ENCODE peak calls at places on chromosome 16, in six cellular contexts. A is fibroblast of villous mesenchyme, V is fibroblast of pulmonary artery, P is brain microvascular endothelial cell, B is neural crest cell, E is NCI-H1417. O is an unnamed sample.

GRCh38 chr16:84660973-84661372 is 12.7 kb downstream of the KLHL36 start:
- DNase-seq in P (no peak), E (no peak), V (peak; percentile 60), A (no peak), B (no peak), O (no peak)

GRCh38 chr16:87017388-87018012 is 299.7 kb downstream of the C16orf95 start:
- DNase-seq in P (peak; percentile 85), E (no peak), V (peak; percentile 83), B (no peak), A (peak; percentile 86), O (no peak)

GRCh38 chr16:5252800-5253199 is 155.2 kb upstream of the EEF2KMT start:
- DNase-seq in B (no peak), E (no peak), A (no peak), P (no peak), V (no peak), O (no peak)

GRCh38 chr16:3274490-3274889 is 8.8 kb upstream of the ZNF263 start:
- DNase-seq in V (no peak), E (no peak), P (no peak), B (no peak), A (peak; percentile 37), O (no peak)

GRCh38 chr16:75011634-75012307 is 12.9 kb downstream of the ZNRF1 start:
- DNase-seq in V (peak; percentile 85), A (peak; percentile 84), E (peak; percentile 13), B (no peak), P (peak; percentile 88), O (peak; percentile 40)

GRCh38 chr16:89918453-89919347 is at the start of gene MC1R:
- DNase-seq in V (peak; percentile 51), E (no peak), A (peak; percentile 54), B (peak; percentile 59), P (peak; percentile 16), O (no peak)

GRCh38 chr16:85625053-85625452 is 11.9 kb downstream of the GSE1 start:
- DNase-seq in V (no peak), B (no peak), A (no peak), E (peak; percentile 72), P (no peak), O (no peak)

GRCh38 chr16:59021751-59022150 is 287.6 kb upstream of the GOT2 start:
- DNase-seq in B (no peak), V (peak; percentile 13), E (no peak), A (peak; percentile 1), P (no peak), O (no peak)

GRCh38 chr16:86300746-86301480 is 209.4 kb upstream of the FOXF1 start:
- DNase-seq in V (no peak), E (no peak), A (peak; percentile 94), B (no peak), P (no peak), O (no peak)

GRCh38 chr16:29641561-29641960 is 21.5 kb upstream of the SPN start:
- DNase-seq in V (no peak), B (no peak), A (peak; percentile 10), E (no peak), P (no peak), O (no peak)

GRCh38 chr16:76856112-76856511 is 334.9 kb upstream of the MON1B start:
- DNase-seq in A (no peak), E (no peak), V (no peak), B (no peak), P (no peak), O (no peak)

GRCh38 chr16:80433617-80434016 is 107.2 kb upstream of the DYNLRB2 start:
- DNase-seq in B (no peak), E (no peak), V (no peak), P (no peak), A (no peak), O (no peak)

GRCh38 chr16:1899641-1900451 is 18.4 kb downstream of the HS3ST6 start:
- DNase-seq in V (no peak), E (peak; percentile 97), B (no peak), P (no peak), A (no peak), O (no peak)

GRCh38 chr16:89133457-89134127 is 38.0 kb upstream of the CDH15 start:
- DNase-seq in A (no peak), B (no peak), V (no peak), E (no peak), P (no peak), O (no peak)

GRCh38 chr16:23155445-23156049 is 6.3 kb upstream of the USP31 start:
- DNase-seq in B (no peak), V (peak; percentile 29), E (no peak), P (no peak), A (peak; percentile 22), O (no peak)

GRCh38 chr16:58225965-58226602 is 28.2 kb upstream of the CSNK2A2 start:
- DNase-seq in V (no peak), B (no peak), P (no peak), E (no peak), A (no peak), O (no peak)

GRCh38 chr16:67084345-67085028 is 25.3 kb upstream of the PHAF1 start:
- DNase-seq in E (no peak), B (no peak), A (peak; percentile 66), V (peak; percentile 26), P (no peak), O (no peak)

GRCh38 chr16:86103320-86103719 is 204.4 kb downstream of the IRF8 start:
- DNase-seq in A (no peak), V (no peak), P (no peak), B (no peak), E (no peak), O (no peak)

GRCh38 chr16:65069090-65069489 is 52.8 kb downstream of the CDH11 start:
- DNase-seq in A (peak; percentile 82), V (peak; percentile 88), P (peak; percentile 63), E (no peak), B (no peak), O (no peak)

GRCh38 chr16:48608452-48608851 is 1.5 kb downstream of the N4BP1 start:
- DNase-seq in V (no peak), E (no peak), B (no peak), P (no peak), A (peak; percentile 41), O (no peak)

GRCh38 chr16:4691666-4692412 is 1.5 kb upstream of the NUDT16L1 start:
- DNase-seq in E (no peak), B (no peak), V (no peak), A (no peak), P (no peak), O (no peak)

GRCh38 chr16:27333549-27333948 is 19.8 kb downstream of the IL4R start:
- DNase-seq in P (no peak), V (no peak), B (no peak), E (no peak), A (no peak), O (no peak)

GRCh38 chr16:57475711-57476339 is 10.5 kb downstream of the DOK4 start:
- DNase-seq in E (peak; percentile 24), B (peak; percentile 73), A (peak; percentile 30), P (peak; percentile 49), V (peak; percentile 69), O (no peak)

O was measured in hippocampal formation.